ENCODE peak calls at places on chromosomes 7 and 10, in six cellular contexts. One of them, this sample, is unnamed.

GRCh38 chr10:104622598-104623209 is 18.4 kb upstream of the SORCS3 start:
- DNase-seq in posterior cingulate gyrus: no peak
- DNase-seq in hypothalamus: no peak
- DNase-seq in MM.1S: peak
- DNase-seq in activated naive CD4-positive, alpha-beta T cell: no peak
- DNase-seq in activated effector memory CD4-positive, alpha-beta T cell treated with Interleukin-2 at 50 U/mL for 16 hours: no peak
- DNase-seq in this sample: peak

GRCh38 chr7:110253083-110253482 is 837.8 kb upstream of the LRRN3 start:
- DNase-seq in activated naive CD4-positive, alpha-beta T cell: no peak
- DNase-seq in activated effector memory CD4-positive, alpha-beta T cell treated with Interleukin-2 at 50 U/mL for 16 hours: no peak
- DNase-seq in posterior cingulate gyrus: no peak
- DNase-seq in MM.1S: no peak
- DNase-seq in hypothalamus: no peak
- DNase-seq in this sample: no peak

GRCh38 chr7:45957721-45958120 is 36.6 kb upstream of the IGFBP3 start:
- DNase-seq in MM.1S: no peak
- DNase-seq in hypothalamus: no peak
- DNase-seq in activated naive CD4-positive, alpha-beta T cell: no peak
- DNase-seq in posterior cingulate gyrus: no peak
- DNase-seq in activated effector memory CD4-positive, alpha-beta T cell treated with Interleukin-2 at 50 U/mL for 16 hours: no peak
- DNase-seq in this sample: no peak

GRCh38 chr7:85156661-85157213 is 30.1 kb downstream of the SEMA3D start:
- DNase-seq in activated effector memory CD4-positive, alpha-beta T cell treated with Interleukin-2 at 50 U/mL for 16 hours: no peak
- DNase-seq in hypothalamus: no peak
- DNase-seq in posterior cingulate gyrus: no peak
- DNase-seq in MM.1S: no peak
- DNase-seq in activated naive CD4-positive, alpha-beta T cell: no peak
- DNase-seq in this sample: no peak

GRCh38 chr7:142431491-142431890 is 173.6 kb upstream of the PRSS58 start:
- DNase-seq in activated naive CD4-positive, alpha-beta T cell: no peak
- DNase-seq in hypothalamus: no peak
- DNase-seq in posterior cingulate gyrus: no peak
- DNase-seq in MM.1S: no peak
- DNase-seq in activated effector memory CD4-positive, alpha-beta T cell treated with Interleukin-2 at 50 U/mL for 16 hours: no peak
- DNase-seq in this sample: no peak

GRCh38 chr7:134514663-134515062 is 12.7 kb upstream of the AKR1B10 start:
- DNase-seq in MM.1S: peak
- DNase-seq in activated naive CD4-positive, alpha-beta T cell: no peak
- DNase-seq in hypothalamus: no peak
- DNase-seq in posterior cingulate gyrus: no peak
- DNase-seq in activated effector memory CD4-positive, alpha-beta T cell treated with Interleukin-2 at 50 U/mL for 16 hours: no peak
- DNase-seq in this sample: peak

GRCh38 chr10:20007426-20007825 is 191.2 kb downstream of the PLXDC2 start:
- DNase-seq in activated effector memory CD4-positive, alpha-beta T cell treated with Interleukin-2 at 50 U/mL for 16 hours: no peak
- DNase-seq in posterior cingulate gyrus: no peak
- DNase-seq in activated naive CD4-positive, alpha-beta T cell: no peak
- DNase-seq in MM.1S: no peak
- DNase-seq in hypothalamus: no peak
- DNase-seq in this sample: no peak

GRCh38 chr7:30594055-30594539 is 581 bp upstream of the GARS1 start:
- DNase-seq in activated effector memory CD4-positive, alpha-beta T cell treated with Interleukin-2 at 50 U/mL for 16 hours: no peak
- DNase-seq in posterior cingulate gyrus: peak
- DNase-seq in hypothalamus: peak
- DNase-seq in activated naive CD4-positive, alpha-beta T cell: peak
- DNase-seq in MM.1S: no peak
- DNase-seq in this sample: peak

GRCh38 chr7:65441010-65441409 is 67.4 kb downstream of the ZNF92 start:
- DNase-seq in hypothalamus: no peak
- DNase-seq in posterior cingulate gyrus: no peak
- DNase-seq in MM.1S: no peak
- DNase-seq in activated naive CD4-positive, alpha-beta T cell: no peak
- DNase-seq in activated effector memory CD4-positive, alpha-beta T cell treated with Interleukin-2 at 50 U/mL for 16 hours: no peak
- DNase-seq in this sample: no peak

GRCh38 chr7:24576171-24577052 is 3.2 kb downstream of the PALS2 start:
- DNase-seq in activated effector memory CD4-positive, alpha-beta T cell treated with Interleukin-2 at 50 U/mL for 16 hours: no peak
- DNase-seq in MM.1S: peak
- DNase-seq in posterior cingulate gyrus: peak
- DNase-seq in hypothalamus: no peak
- DNase-seq in activated naive CD4-positive, alpha-beta T cell: no peak
- DNase-seq in this sample: peak

This sample was measured in NAMALWA.